ENCODE peak calls at places on chromosome 22, in nine cellular contexts. One of them, this sample, is unnamed.

GRCh38 chr22:27602390-27602789 is 199.2 kb downstream of the MN1 start:
- DNase-seq in ovary: no peak
- DNase-seq in lung: no peak
- DNase-seq in fibroblast of lung: no peak
- DNase-seq in tibial artery: no peak
- DNase-seq in RWPE1: peak
- DNase-seq in BE2C: no peak
- DNase-seq in WTC11: peak
- DNase-seq in fibroblast of pulmonary artery: no peak
- DNase-seq in this sample: no peak

GRCh38 chr22:50148991-50149721 is 21.4 kb upstream of the PANX2 start:
- DNase-seq in ovary: no peak
- DNase-seq in WTC11: peak
- DNase-seq in fibroblast of pulmonary artery: peak
- DNase-seq in BE2C: peak
- DNase-seq in tibial artery: no peak
- DNase-seq in lung: peak
- DNase-seq in fibroblast of lung: peak
- DNase-seq in RWPE1: peak
- DNase-seq in this sample: no peak

GRCh38 chr22:28395520-28395919 is 284.1 kb downstream of the TTC28 start:
- DNase-seq in tibial artery: no peak
- DNase-seq in RWPE1: no peak
- DNase-seq in ovary: no peak
- DNase-seq in fibroblast of pulmonary artery: no peak
- DNase-seq in fibroblast of lung: no peak
- DNase-seq in lung: no peak
- DNase-seq in WTC11: no peak
- DNase-seq in BE2C: no peak
- DNase-seq in this sample: no peak

GRCh38 chr22:50683994-50684371 is 11.4 kb downstream of the SHANK3 start:
- DNase-seq in BE2C: no peak
- DNase-seq in lung: no peak
- DNase-seq in fibroblast of lung: no peak
- DNase-seq in ovary: no peak
- DNase-seq in RWPE1: peak
- DNase-seq in tibial artery: no peak
- DNase-seq in fibroblast of pulmonary artery: no peak
- DNase-seq in WTC11: no peak
- DNase-seq in this sample: no peak

GRCh38 chr22:45994516-45995404 is 17.8 kb upstream of the WNT7B start:
- DNase-seq in fibroblast of pulmonary artery: peak
- DNase-seq in tibial artery: peak
- DNase-seq in lung: peak
- DNase-seq in RWPE1: peak
- DNase-seq in fibroblast of lung: peak
- DNase-seq in WTC11: peak
- DNase-seq in ovary: peak
- DNase-seq in BE2C: peak
- DNase-seq in this sample: peak

GRCh38 chr22:26522592-26522991 is 10.3 kb upstream of the TFIP11 start:
- DNase-seq in fibroblast of pulmonary artery: no peak
- DNase-seq in RWPE1: no peak
- DNase-seq in fibroblast of lung: no peak
- DNase-seq in lung: no peak
- DNase-seq in WTC11: no peak
- DNase-seq in tibial artery: no peak
- DNase-seq in ovary: no peak
- DNase-seq in BE2C: no peak
- DNase-seq in this sample: no peak

GRCh38 chr22:46321387-46321775 is 14.1 kb upstream of the TRMU start:
- DNase-seq in lung: no peak
- DNase-seq in fibroblast of pulmonary artery: no peak
- DNase-seq in ovary: no peak
- DNase-seq in BE2C: no peak
- DNase-seq in fibroblast of lung: no peak
- DNase-seq in tibial artery: no peak
- DNase-seq in RWPE1: no peak
- DNase-seq in WTC11: no peak
- DNase-seq in this sample: no peak

GRCh38 chr22:28973352-28973751 is 88.3 kb downstream of the C22orf31 start:
- DNase-seq in lung: no peak
- DNase-seq in fibroblast of pulmonary artery: no peak
- DNase-seq in tibial artery: no peak
- DNase-seq in ovary: no peak
- DNase-seq in RWPE1: no peak
- DNase-seq in WTC11: no peak
- DNase-seq in BE2C: no peak
- DNase-seq in fibroblast of lung: no peak
- DNase-seq in this sample: no peak

GRCh38 chr22:42416671-42417230 is 15.5 kb downstream of the NFAM1 start:
- DNase-seq in RWPE1: no peak
- DNase-seq in lung: no peak
- DNase-seq in WTC11: no peak
- DNase-seq in fibroblast of pulmonary artery: no peak
- DNase-seq in fibroblast of lung: no peak
- DNase-seq in BE2C: no peak
- DNase-seq in ovary: no peak
- DNase-seq in tibial artery: no peak
- DNase-seq in this sample: no peak

GRCh38 chr22:44147036-44147645 is 33.6 kb upstream of the PARVG start:
- DNase-seq in fibroblast of pulmonary artery: no peak
- DNase-seq in ovary: no peak
- DNase-seq in WTC11: no peak
- DNase-seq in RWPE1: no peak
- DNase-seq in tibial artery: no peak
- DNase-seq in BE2C: no peak
- DNase-seq in lung: no peak
- DNase-seq in fibroblast of lung: no peak
- DNase-seq in this sample: no peak

GRCh38 chr22:44151661-44152060 is 29.1 kb upstream of the PARVG start:
- DNase-seq in BE2C: no peak
- DNase-seq in lung: no peak
- DNase-seq in RWPE1: peak
- DNase-seq in ovary: peak
- DNase-seq in tibial artery: no peak
- DNase-seq in fibroblast of lung: peak
- DNase-seq in fibroblast of pulmonary artery: peak
- DNase-seq in WTC11: no peak
- DNase-seq in this sample: no peak

GRCh38 chr22:44146088-44146861 is 34.5 kb upstream of the PARVG start:
- DNase-seq in tibial artery: no peak
- DNase-seq in fibroblast of lung: no peak
- DNase-seq in lung: no peak
- DNase-seq in fibroblast of pulmonary artery: no peak
- DNase-seq in BE2C: no peak
- DNase-seq in WTC11: peak
- DNase-seq in ovary: no peak
- DNase-seq in RWPE1: no peak
- DNase-seq in this sample: no peak

GRCh38 chr22:44145544-44145943 is 35.2 kb upstream of the PARVG start:
- DNase-seq in RWPE1: no peak
- DNase-seq in WTC11: no peak
- DNase-seq in fibroblast of pulmonary artery: no peak
- DNase-seq in BE2C: no peak
- DNase-seq in tibial artery: peak
- DNase-seq in ovary: no peak
- DNase-seq in lung: no peak
- DNase-seq in fibroblast of lung: no peak
- DNase-seq in this sample: no peak

GRCh38 chr22:44147821-44148574 is 32.7 kb upstream of the PARVG start:
- DNase-seq in ovary: no peak
- DNase-seq in lung: no peak
- DNase-seq in WTC11: peak
- DNase-seq in fibroblast of lung: peak
- DNase-seq in RWPE1: no peak
- DNase-seq in BE2C: no peak
- DNase-seq in fibroblast of pulmonary artery: no peak
- DNase-seq in tibial artery: no peak
- DNase-seq in this sample: no peak
- TF ChIP-seq CTCF in ovary: no peak
- TF ChIP-seq CTCF in lung: no peak
- TF ChIP-seq CTCF in WTC11: no peak
- TF ChIP-seq CTCF in fibroblast of lung: no peak
- TF ChIP-seq CTCF in RWPE1: no peak
- TF ChIP-seq CTCF in BE2C: no peak
- TF ChIP-seq CTCF in fibroblast of pulmonary artery: no peak
- TF ChIP-seq CTCF in tibial artery: no peak
- TF ChIP-seq CTCF in this sample: no peak

DNA sequence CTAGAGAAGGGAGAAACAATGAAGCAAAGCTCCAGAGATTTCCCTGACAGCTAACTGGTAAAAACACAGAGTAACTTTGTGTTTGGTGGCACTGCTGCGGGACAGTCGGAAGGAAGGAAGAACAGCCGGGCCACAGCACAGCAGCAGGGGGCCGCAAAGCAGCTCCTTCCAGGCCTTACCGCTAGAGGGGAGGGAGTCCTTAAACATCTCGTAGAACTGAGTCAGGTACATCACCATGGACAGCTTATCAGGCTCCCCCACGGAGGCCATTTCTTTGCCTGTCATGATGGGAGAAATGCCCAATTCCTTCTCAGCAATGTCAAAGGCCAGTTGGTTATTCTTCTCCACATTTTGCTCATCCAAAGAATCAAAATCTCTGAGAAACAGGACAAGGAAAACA is 114.6 kb upstream of the BID start:
- DNase-seq in fibroblast of lung: peak
- DNase-seq in BE2C: no peak
- DNase-seq in WTC11: peak
- DNase-seq in ovary: no peak
- DNase-seq in tibial artery: no peak
- DNase-seq in fibroblast of pulmonary artery: peak
- DNase-seq in lung: no peak
- DNase-seq in RWPE1: no peak
- DNase-seq in this sample: no peak
- TF ChIP-seq CTCF in fibroblast of lung: no peak
- TF ChIP-seq CTCF in BE2C: no peak
- TF ChIP-seq CTCF in WTC11: no peak
- TF ChIP-seq CTCF in ovary: no peak
- TF ChIP-seq CTCF in tibial artery: no peak
- TF ChIP-seq CTCF in fibroblast of pulmonary artery: peak
- TF ChIP-seq CTCF in lung: no peak
- TF ChIP-seq CTCF in RWPE1: no peak
- TF ChIP-seq CTCF in this sample: peak

DNA sequence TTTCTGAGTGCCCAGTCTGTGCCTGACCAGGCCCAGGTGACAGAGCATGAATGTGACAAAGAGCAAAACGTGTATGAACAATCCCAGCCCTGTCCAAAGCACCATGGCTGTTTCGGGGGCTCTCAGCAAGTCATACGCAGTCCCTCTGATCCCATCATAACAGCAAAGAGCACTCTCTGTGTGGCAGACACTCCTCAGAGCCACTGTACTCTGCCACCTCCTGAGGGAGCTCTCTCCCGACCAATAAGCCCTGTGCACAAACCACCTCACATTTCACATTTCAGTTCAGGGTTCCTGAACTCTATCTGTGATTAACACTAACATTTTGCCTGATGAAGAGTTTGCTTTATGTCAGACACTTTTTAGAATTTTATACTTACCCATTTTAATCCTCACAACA is 6.6 kb downstream of the DGCR2 start:
- DNase-seq in BE2C: no peak
- DNase-seq in WTC11: no peak
- DNase-seq in tibial artery: peak
- DNase-seq in RWPE1: no peak
- DNase-seq in lung: no peak
- DNase-seq in ovary: no peak
- DNase-seq in fibroblast of lung: no peak
- DNase-seq in fibroblast of pulmonary artery: peak
- DNase-seq in this sample: no peak
- TF ChIP-seq CTCF in BE2C: peak
- TF ChIP-seq CTCF in WTC11: no peak
- TF ChIP-seq CTCF in tibial artery: no peak
- TF ChIP-seq CTCF in RWPE1: no peak
- TF ChIP-seq CTCF in lung: no peak
- TF ChIP-seq CTCF in ovary: no peak
- TF ChIP-seq CTCF in fibroblast of lung: no peak
- TF ChIP-seq CTCF in fibroblast of pulmonary artery: peak
- TF ChIP-seq CTCF in this sample: no peak

GRCh38 chr22:44916281-44917231 is 93.2 kb downstream of the PHF21B start:
- DNase-seq in WTC11: no peak
- DNase-seq in fibroblast of lung: no peak
- DNase-seq in RWPE1: no peak
- DNase-seq in fibroblast of pulmonary artery: no peak
- DNase-seq in lung: no peak
- DNase-seq in ovary: peak
- DNase-seq in BE2C: no peak
- DNase-seq in tibial artery: peak
- DNase-seq in this sample: no peak

GRCh38 chr22:44909241-44909640 is 100.6 kb downstream of the PHF21B start:
- DNase-seq in fibroblast of pulmonary artery: no peak
- DNase-seq in lung: no peak
- DNase-seq in fibroblast of lung: no peak
- DNase-seq in WTC11: no peak
- DNase-seq in RWPE1: no peak
- DNase-seq in BE2C: no peak
- DNase-seq in tibial artery: peak
- DNase-seq in ovary: no peak
- DNase-seq in this sample: no peak

GRCh38 chr22:44914026-44914721 is 95.6 kb downstream of the PHF21B start:
- DNase-seq in fibroblast of pulmonary artery: no peak
- DNase-seq in RWPE1: no peak
- DNase-seq in tibial artery: peak
- DNase-seq in lung: no peak
- DNase-seq in BE2C: no peak
- DNase-seq in ovary: peak
- DNase-seq in WTC11: no peak
- DNase-seq in fibroblast of lung: no peak
- DNase-seq in this sample: no peak

GRCh38 chr22:44915441-44915840 is 94.4 kb downstream of the PHF21B start:
- DNase-seq in fibroblast of pulmonary artery: no peak
- DNase-seq in lung: no peak
- DNase-seq in fibroblast of lung: no peak
- DNase-seq in BE2C: no peak
- DNase-seq in RWPE1: no peak
- DNase-seq in ovary: peak
- DNase-seq in WTC11: no peak
- DNase-seq in tibial artery: peak
- DNase-seq in this sample: no peak

DNA sequence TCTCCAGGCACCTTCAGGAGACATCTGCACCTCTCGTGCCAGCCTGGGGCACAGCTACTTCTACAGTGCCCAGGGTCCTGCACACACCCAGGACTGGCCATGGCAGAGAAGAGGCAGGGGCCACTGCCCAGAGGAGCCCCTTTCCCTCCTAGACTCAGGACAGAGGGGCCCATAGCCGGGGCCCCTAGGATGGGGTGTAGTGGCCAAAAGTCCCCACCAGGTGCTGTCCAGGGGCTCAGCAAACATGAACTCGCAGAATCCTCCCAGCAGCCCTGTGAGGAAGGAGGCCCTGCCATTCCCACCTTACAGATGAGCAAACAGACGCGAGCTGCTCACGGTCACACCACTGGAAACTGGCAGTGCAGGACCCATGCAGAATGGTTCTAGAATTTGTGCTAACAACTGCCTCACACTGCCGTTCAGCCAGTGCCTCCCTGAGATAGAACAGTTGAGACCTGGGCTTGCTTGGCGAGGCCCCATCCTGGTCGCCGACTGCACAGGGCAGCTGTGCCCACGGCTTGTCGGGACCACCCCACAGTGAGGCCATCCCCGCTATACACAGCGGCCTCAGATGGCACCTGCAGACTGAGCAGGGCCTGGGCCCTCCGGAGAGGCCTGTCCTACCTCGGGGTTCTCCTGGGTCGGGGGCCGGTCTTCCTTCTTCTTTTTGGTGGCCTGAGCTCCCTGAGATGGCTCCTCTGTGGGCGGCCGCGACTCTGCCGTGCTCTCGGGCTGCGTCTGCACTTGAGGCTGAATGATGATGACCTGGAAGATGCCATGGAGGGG is 96.4 kb downstream of the PHF21B start:
- DNase-seq in ovary: peak
- DNase-seq in RWPE1: no peak
- DNase-seq in tibial artery: peak
- DNase-seq in BE2C: no peak
- DNase-seq in fibroblast of pulmonary artery: no peak
- DNase-seq in lung: no peak
- DNase-seq in fibroblast of lung: no peak
- DNase-seq in WTC11: no peak
- DNase-seq in this sample: no peak
- TF ChIP-seq CTCF in ovary: no peak
- TF ChIP-seq CTCF in RWPE1: no peak
- TF ChIP-seq CTCF in tibial artery: no peak
- TF ChIP-seq CTCF in BE2C: no peak
- TF ChIP-seq CTCF in fibroblast of pulmonary artery: no peak
- TF ChIP-seq CTCF in lung: no peak
- TF ChIP-seq CTCF in fibroblast of lung: no peak
- TF ChIP-seq CTCF in WTC11: no peak
- TF ChIP-seq CTCF in this sample: peak